ENCODE peak calls at places on chromosomes 4 and X, in four cellular contexts. One of them, this sample, is unnamed. For H3K4me1, the result is how much of the 10 kb centered on the place peaks cover.

GRCh38 chr4:11587797-11588196 is 159.1 kb upstream of the HS3ST1 start:
- DNase-seq in H1: no peak
- DNase-seq in mesendoderm: no peak
- DNase-seq in H9: no peak
- DNase-seq in this sample: no peak

GRCh38 chrX:78456909-78457308 is 129.5 kb upstream of the CYSLTR1 start:
- DNase-seq in H1: no peak
- DNase-seq in mesendoderm: no peak
- DNase-seq in H9: no peak
- DNase-seq in this sample: no peak

GRCh38 chr4:113159901-113160545 is 110.6 kb downstream of the ANK2 start:
- DNase-seq in H1: no peak
- DNase-seq in mesendoderm: no peak
- DNase-seq in H9: no peak
- DNase-seq in this sample: no peak

GRCh38 chrX:15947648-15948317 is 93.2 kb upstream of the AP1S2 start:
- DNase-seq in H1: peak
- DNase-seq in H9: peak
- DNase-seq in mesendoderm: peak
- DNase-seq in this sample: peak

GRCh38 chrX:133402042-133402453 is 13.2 kb downstream of the GPC4 start:
- DNase-seq in H1: no peak
- DNase-seq in H9: no peak
- DNase-seq in mesendoderm: no peak
- DNase-seq in this sample: peak

GRCh38 chrX:71859637-71860036 is 51.0 kb upstream of the NHSL2 start:
- DNase-seq in mesendoderm: peak
- DNase-seq in H9: no peak
- DNase-seq in H1: no peak
- DNase-seq in this sample: peak

GRCh38 chrX:153931151-153931550 is 3.7 kb downstream of the NAA10 start:
- DNase-seq in H1: no peak
- DNase-seq in mesendoderm: no peak
- DNase-seq in H9: no peak
- DNase-seq in this sample: no peak

GRCh38 chr4:150033937-150034336 is 44.3 kb upstream of the DCLK2 start:
- DNase-seq in H1: no peak
- DNase-seq in H9: no peak
- DNase-seq in mesendoderm: no peak
- DNase-seq in this sample: peak

GRCh38 chr4:47154816-47155370 is 123.5 kb downstream of the GABRB1 start:
- DNase-seq in H1: no peak
- DNase-seq in mesendoderm: peak
- DNase-seq in H9: no peak
- DNase-seq in this sample: peak

GRCh38 chr4:3703343-3703676 is 62.9 kb upstream of the ADRA2C start:
- DNase-seq in mesendoderm: no peak
- DNase-seq in H9: no peak
- DNase-seq in H1: no peak
- DNase-seq in this sample: no peak
- H4K5ac ChIP-seq in mesendoderm: no peak
- H4K5ac ChIP-seq in H9: no peak
- H4K5ac ChIP-seq in H1: no peak
- H4K5ac ChIP-seq in this sample: no peak

DNA sequence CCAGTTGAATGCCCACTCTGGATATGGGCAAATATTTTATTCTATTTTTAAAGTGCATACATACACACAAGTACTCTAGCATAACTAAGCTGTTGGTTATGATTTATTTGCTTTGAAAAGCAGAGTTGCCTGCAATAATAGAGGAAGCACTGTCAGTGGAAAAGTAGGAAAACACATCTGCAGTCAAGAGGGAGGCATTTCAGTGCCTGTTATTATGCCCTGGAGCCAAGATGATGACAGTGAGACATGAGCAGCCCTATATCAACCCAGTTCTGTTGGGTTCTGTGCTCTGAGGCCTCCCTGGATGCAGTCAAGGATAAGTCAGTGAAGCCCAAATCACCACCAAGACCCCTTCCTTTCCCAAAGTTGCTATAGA is 64.0 kb downstream of the PALLD start:
- DNase-seq in mesendoderm: no peak
- DNase-seq in H9: no peak
- DNase-seq in H1: no peak
- DNase-seq in this sample: no peak
- H3K4me1 ChIP-seq in mesendoderm: under half
- H3K4me1 ChIP-seq in H9: under half
- H3K4me1 ChIP-seq in H1: under half
- H3K4me1 ChIP-seq in this sample: under half

DNA sequence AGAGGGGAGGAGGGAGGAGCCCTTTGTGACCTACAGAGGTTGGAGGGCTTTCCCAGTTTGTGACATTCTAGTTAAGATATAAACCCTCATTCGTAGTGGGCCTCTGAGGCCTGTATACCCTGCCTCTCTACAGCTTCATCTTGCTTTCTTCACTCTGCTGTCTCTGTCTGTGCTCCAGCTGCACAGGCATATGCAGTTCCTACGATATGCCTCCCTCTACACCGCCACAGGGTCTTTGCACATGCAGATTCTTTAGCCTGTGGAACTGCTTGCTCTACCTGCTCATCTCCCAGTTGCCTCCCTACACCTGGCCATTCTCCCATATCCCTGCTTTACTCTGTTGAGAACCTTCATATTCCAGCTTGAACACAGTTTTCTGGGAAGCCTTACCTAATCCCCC is 38.1 kb downstream of the SLIT2 start:
- DNase-seq in mesendoderm: no peak
- DNase-seq in H1: no peak
- DNase-seq in H9: no peak
- DNase-seq in this sample: no peak
- H4K5ac ChIP-seq in mesendoderm: no peak
- H4K5ac ChIP-seq in H1: no peak
- H4K5ac ChIP-seq in H9: no peak
- H4K5ac ChIP-seq in this sample: no peak

GRCh38 chr4:23889368-23889767 is 479 bp downstream of the PPARGC1A start:
- DNase-seq in H1: no peak
- DNase-seq in mesendoderm: no peak
- DNase-seq in H9: no peak
- DNase-seq in this sample: no peak
- H3K4me1 ChIP-seq in H1: under half
- H3K4me1 ChIP-seq in mesendoderm: under half
- H3K4me1 ChIP-seq in H9: under half
- H3K4me1 ChIP-seq in this sample: under half

DNA sequence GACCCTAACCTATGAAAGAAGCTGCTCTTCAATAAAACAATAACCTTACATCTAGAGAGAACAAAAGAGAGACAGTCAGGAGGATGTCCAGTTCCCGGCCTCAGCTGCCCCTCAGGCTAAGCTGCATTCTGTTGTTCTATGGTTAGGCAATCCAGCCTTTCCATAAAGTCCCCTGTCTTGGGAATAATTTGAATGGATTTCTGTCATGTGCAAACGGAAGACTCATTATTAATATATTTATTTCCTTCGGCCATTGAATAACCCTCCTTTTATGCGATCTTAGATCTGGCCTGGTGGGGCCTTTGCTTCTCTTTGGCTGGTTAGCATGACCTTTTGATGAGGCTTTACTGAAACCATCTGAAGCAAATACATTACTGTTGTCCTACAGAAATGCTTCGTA is 80.1 kb downstream of the ANKRD50 start:
- DNase-seq in H9: no peak
- DNase-seq in mesendoderm: no peak
- DNase-seq in H1: no peak
- DNase-seq in this sample: no peak
- H4K5ac ChIP-seq in H9: no peak
- H4K5ac ChIP-seq in mesendoderm: no peak
- H4K5ac ChIP-seq in H1: no peak
- H4K5ac ChIP-seq in this sample: no peak

DNA sequence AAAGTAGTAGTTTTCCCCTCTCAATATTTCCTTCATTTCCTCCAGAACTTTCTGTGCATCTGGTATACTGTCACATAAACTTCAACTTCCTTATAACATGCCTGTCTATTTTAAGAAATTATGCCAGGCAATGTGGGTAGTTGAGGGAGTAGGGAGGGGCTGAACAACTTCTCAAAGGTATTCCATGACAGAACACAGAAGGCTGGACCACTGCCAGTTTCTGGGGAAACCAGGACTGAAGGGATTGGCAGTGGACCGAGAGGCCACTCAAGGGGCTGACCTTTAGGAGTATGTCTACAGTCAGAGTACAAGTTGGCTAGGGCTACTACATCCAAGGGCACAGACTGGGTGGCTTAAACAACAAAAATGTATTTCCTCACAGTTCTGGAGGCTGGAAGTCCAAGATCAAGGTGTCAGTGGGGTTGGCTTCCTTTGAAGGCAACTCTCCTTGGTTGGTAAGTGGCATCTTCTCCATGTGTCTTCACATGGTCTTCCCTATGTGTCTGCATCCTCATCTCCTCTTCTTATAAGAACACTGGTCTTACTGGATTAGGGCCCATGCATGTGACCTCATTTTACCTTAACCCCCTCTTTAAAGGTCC is 6.9 kb downstream of the SH3RF1 start:
- DNase-seq in H1: no peak
- DNase-seq in H9: no peak
- DNase-seq in mesendoderm: no peak
- DNase-seq in this sample: no peak
- H3K4me1 ChIP-seq in H1: under half
- H3K4me1 ChIP-seq in H9: under half
- H3K4me1 ChIP-seq in mesendoderm: under half
- H3K4me1 ChIP-seq in this sample: under half

DNA sequence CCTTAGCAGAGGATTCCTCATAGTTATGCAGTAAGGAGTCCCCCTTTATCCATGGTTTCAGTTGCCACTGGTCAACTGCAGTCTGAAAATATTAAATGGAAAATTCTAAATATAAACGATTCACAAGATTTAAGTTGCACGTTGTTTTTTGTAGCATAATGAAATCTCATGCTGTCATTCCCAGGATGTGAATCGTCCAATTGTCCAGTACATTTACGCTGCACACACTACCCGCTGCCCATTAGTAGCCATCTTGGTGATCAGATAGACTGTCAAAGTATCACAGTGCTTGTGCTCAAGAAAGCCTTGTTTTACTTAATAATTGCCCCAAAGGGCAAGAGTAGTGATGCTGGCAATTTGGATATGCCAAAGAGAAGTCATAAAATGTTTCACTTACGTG is 434.8 kb downstream of the MAPK10 start:
- DNase-seq in H1: no peak
- DNase-seq in H9: no peak
- DNase-seq in mesendoderm: no peak
- DNase-seq in this sample: no peak
- H4K5ac ChIP-seq in H1: no peak
- H4K5ac ChIP-seq in H9: no peak
- H4K5ac ChIP-seq in mesendoderm: no peak
- H4K5ac ChIP-seq in this sample: no peak

GRCh38 chrX:20421697-20422096 is 155.0 kb upstream of the RPS6KA3 start:
- DNase-seq in mesendoderm: no peak
- DNase-seq in H9: no peak
- DNase-seq in H1: no peak
- DNase-seq in this sample: no peak

GRCh38 chrX:20420058-20420457 is 153.3 kb upstream of the RPS6KA3 start:
- DNase-seq in H1: no peak
- DNase-seq in H9: no peak
- DNase-seq in mesendoderm: no peak
- DNase-seq in this sample: no peak

GRCh38 chrX:20418379-20418778 is 151.7 kb upstream of the RPS6KA3 start:
- DNase-seq in H9: no peak
- DNase-seq in mesendoderm: no peak
- DNase-seq in H1: no peak
- DNase-seq in this sample: no peak

GRCh38 chrX:20421275-20421674 is 154.6 kb upstream of the RPS6KA3 start:
- DNase-seq in mesendoderm: no peak
- DNase-seq in H1: no peak
- DNase-seq in H9: no peak
- DNase-seq in this sample: no peak

DNA sequence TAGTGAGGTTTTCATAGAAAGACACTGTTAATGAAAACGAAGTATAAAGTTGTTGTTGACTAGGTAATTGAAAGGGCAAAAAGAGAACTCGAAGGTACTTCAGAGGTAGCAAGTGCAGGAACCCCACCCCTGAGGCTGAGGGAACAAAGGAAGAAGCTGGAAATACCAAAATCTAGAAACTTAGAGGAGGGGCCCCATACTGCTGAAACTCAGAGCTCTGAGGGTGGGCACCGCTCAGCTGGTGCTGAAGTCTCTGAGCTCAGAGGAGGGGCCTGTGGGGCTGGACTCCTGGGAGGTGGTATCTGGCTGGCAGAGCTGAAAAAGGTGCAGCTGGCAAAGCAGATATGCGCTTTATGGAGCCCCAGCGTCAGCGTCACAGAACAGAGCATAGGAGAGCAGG is 152.1 kb upstream of the RPS6KA3 start:
- DNase-seq in H1: no peak
- DNase-seq in H9: no peak
- DNase-seq in mesendoderm: no peak
- DNase-seq in this sample: no peak
- H3K4me1 ChIP-seq in H1: under half
- H3K4me1 ChIP-seq in H9: under half
- H3K4me1 ChIP-seq in mesendoderm: under half
- H3K4me1 ChIP-seq in this sample: under half